ENCODE peak calls at places on chromosomes 4 and X, in five cellular contexts. One of them, this sample, is unnamed.

GRCh38 chr4:15753786-15754185 is 24.3 kb upstream of the CD38 start:
- DNase-seq in stomach: no peak
- DNase-seq in breast epithelium: no peak
- DNase-seq in GM23338: no peak
- DNase-seq in suprapubic skin: no peak
- DNase-seq in this sample: no peak

GRCh38 chr4:143386812-143387211 is 50.1 kb downstream of the GAB1 start:
- DNase-seq in GM23338: peak; percentile 25
- DNase-seq in suprapubic skin: no peak
- DNase-seq in breast epithelium: no peak
- DNase-seq in stomach: no peak
- DNase-seq in this sample: no peak

GRCh38 chrX:124895947-124896346 is 423.7 kb upstream of the TEX13C start:
- DNase-seq in suprapubic skin: no peak
- DNase-seq in breast epithelium: no peak
- DNase-seq in GM23338: no peak
- DNase-seq in stomach: no peak
- DNase-seq in this sample: no peak

GRCh38 chrX:134542485-134542884 is 82.5 kb downstream of the HPRT1 start:
- DNase-seq in suprapubic skin: no peak
- DNase-seq in breast epithelium: no peak
- DNase-seq in stomach: no peak
- DNase-seq in GM23338: peak; percentile 46
- DNase-seq in this sample: no peak

GRCh38 chr4:53100801-53101581 is 238.9 kb downstream of the RASL11B start:
- DNase-seq in suprapubic skin: no peak
- DNase-seq in stomach: no peak
- DNase-seq in breast epithelium: no peak
- DNase-seq in GM23338: no peak
- DNase-seq in this sample: no peak

GRCh38 chr4:41865981-41866798 is 69.0 kb upstream of the TMEM33 start:
- DNase-seq in breast epithelium: no peak
- DNase-seq in suprapubic skin: no peak
- DNase-seq in stomach: no peak
- DNase-seq in GM23338: peak; percentile 58
- DNase-seq in this sample: no peak

GRCh38 chr4:183688216-183688615 is 29.1 kb downstream of the TRAPPC11 start:
- DNase-seq in suprapubic skin: no peak
- DNase-seq in stomach: no peak
- DNase-seq in GM23338: no peak
- DNase-seq in breast epithelium: no peak
- DNase-seq in this sample: no peak

GRCh38 chrX:119015407-119016242 is 41.2 kb downstream of the LONRF3 start:
- DNase-seq in suprapubic skin: peak; percentile 68
- DNase-seq in GM23338: no peak
- DNase-seq in stomach: peak; percentile 43
- DNase-seq in breast epithelium: peak; percentile 48
- DNase-seq in this sample: no peak

GRCh38 chrX:22378296-22378695 is 105.6 kb downstream of the CBLL2 start:
- DNase-seq in suprapubic skin: no peak
- DNase-seq in GM23338: no peak
- DNase-seq in breast epithelium: no peak
- DNase-seq in stomach: no peak
- DNase-seq in this sample: no peak

GRCh38 chr4:95095352-95095974 is 337.7 kb downstream of the BMPR1B start:
- DNase-seq in breast epithelium: no peak
- DNase-seq in suprapubic skin: no peak
- DNase-seq in GM23338: peak; percentile 44
- DNase-seq in stomach: no peak
- DNase-seq in this sample: peak; percentile 24

GRCh38 chrX:150870487-150871340 is 27.8 kb downstream of the CD99L2 start:
- DNase-seq in GM23338: no peak
- DNase-seq in suprapubic skin: no peak
- DNase-seq in breast epithelium: no peak
- DNase-seq in stomach: no peak
- DNase-seq in this sample: no peak

GRCh38 chrX:65712005-65712861 is 44.8 kb downstream of the MSN start:
- DNase-seq in suprapubic skin: no peak
- DNase-seq in GM23338: no peak
- DNase-seq in breast epithelium: no peak
- DNase-seq in stomach: no peak
- DNase-seq in this sample: no peak

GRCh38 chr4:67103001-67103737 is 442.1 kb downstream of the CENPC start:
- DNase-seq in suprapubic skin: no peak
- DNase-seq in stomach: no peak
- DNase-seq in breast epithelium: no peak
- DNase-seq in GM23338: no peak
- DNase-seq in this sample: no peak

GRCh38 chrX:54807524-54808108 is at the start of gene MAGED2:
- DNase-seq in suprapubic skin: no peak
- DNase-seq in stomach: no peak
- DNase-seq in GM23338: peak; percentile 56
- DNase-seq in breast epithelium: no peak
- DNase-seq in this sample: no peak

GRCh38 chrX:3545901-3546300 is 167.5 kb downstream of the PRKX start:
- DNase-seq in stomach: no peak
- DNase-seq in breast epithelium: peak; percentile 35
- DNase-seq in suprapubic skin: no peak
- DNase-seq in GM23338: no peak
- DNase-seq in this sample: no peak

GRCh38 chrX:133045986-133046385 is 50.9 kb downstream of the USP26 start:
- DNase-seq in stomach: no peak
- DNase-seq in GM23338: peak; percentile 51
- DNase-seq in suprapubic skin: no peak
- DNase-seq in breast epithelium: no peak
- DNase-seq in this sample: peak; percentile 1

GRCh38 chrX:70455366-70456202 is 10.9 kb downstream of the DLG3 start:
- DNase-seq in suprapubic skin: no peak
- DNase-seq in GM23338: peak; percentile 65
- DNase-seq in stomach: no peak
- DNase-seq in breast epithelium: no peak
- DNase-seq in this sample: no peak

GRCh38 chr4:55939437-55939836 is 9.3 kb upstream of the CEP135 start:
- DNase-seq in stomach: no peak
- DNase-seq in GM23338: no peak
- DNase-seq in breast epithelium: no peak
- DNase-seq in suprapubic skin: no peak
- DNase-seq in this sample: no peak

GRCh38 chrX:10203617-10204016 is 46.8 kb downstream of the CLCN4 start:
- DNase-seq in GM23338: no peak
- DNase-seq in stomach: no peak
- DNase-seq in breast epithelium: no peak
- DNase-seq in suprapubic skin: no peak
- DNase-seq in this sample: no peak

GRCh38 chrX:76915836-76916235 is 488.3 kb downstream of the MAGEE1 start:
- DNase-seq in breast epithelium: no peak
- DNase-seq in suprapubic skin: no peak
- DNase-seq in stomach: no peak
- DNase-seq in GM23338: no peak
- DNase-seq in this sample: no peak

GRCh38 chr4:153573881-153574807 is 108.0 kb downstream of the TMEM131L start:
- DNase-seq in stomach: peak; percentile 67
- DNase-seq in GM23338: no peak
- DNase-seq in suprapubic skin: no peak
- DNase-seq in breast epithelium: peak; percentile 60
- DNase-seq in this sample: peak; percentile 84
- TF ChIP-seq POLR2AphosphoS5 in stomach: peak; percentile 60
- TF ChIP-seq POLR2AphosphoS5 in GM23338: no peak
- TF ChIP-seq POLR2AphosphoS5 in suprapubic skin: no peak
- TF ChIP-seq POLR2AphosphoS5 in breast epithelium: no peak
- TF ChIP-seq POLR2AphosphoS5 in this sample: peak; percentile 34

GRCh38 chrX:48957477-48957826 is at the start of gene OTUD5:
- DNase-seq in GM23338: peak; percentile 70
- DNase-seq in breast epithelium: no peak
- DNase-seq in stomach: no peak
- DNase-seq in suprapubic skin: peak; percentile 78
- DNase-seq in this sample: no peak

GRCh38 chrX:48956728-48957414 is 536 bp downstream of the OTUD5 start:
- DNase-seq in stomach: peak; percentile 41
- DNase-seq in breast epithelium: no peak
- DNase-seq in GM23338: no peak
- DNase-seq in suprapubic skin: peak; percentile 74
- DNase-seq in this sample: no peak

GRCh38 chrX:48960291-48960690 is 2.9 kb upstream of the OTUD5 start:
- DNase-seq in GM23338: no peak
- DNase-seq in suprapubic skin: no peak
- DNase-seq in stomach: no peak
- DNase-seq in breast epithelium: no peak
- DNase-seq in this sample: no peak

GRCh38 chrX:48958635-48959094 is 1.3 kb upstream of the OTUD5 start:
- DNase-seq in GM23338: peak; percentile 10
- DNase-seq in breast epithelium: peak; percentile 21
- DNase-seq in suprapubic skin: peak; percentile 73
- DNase-seq in stomach: peak; percentile 32
- DNase-seq in this sample: no peak

DNA sequence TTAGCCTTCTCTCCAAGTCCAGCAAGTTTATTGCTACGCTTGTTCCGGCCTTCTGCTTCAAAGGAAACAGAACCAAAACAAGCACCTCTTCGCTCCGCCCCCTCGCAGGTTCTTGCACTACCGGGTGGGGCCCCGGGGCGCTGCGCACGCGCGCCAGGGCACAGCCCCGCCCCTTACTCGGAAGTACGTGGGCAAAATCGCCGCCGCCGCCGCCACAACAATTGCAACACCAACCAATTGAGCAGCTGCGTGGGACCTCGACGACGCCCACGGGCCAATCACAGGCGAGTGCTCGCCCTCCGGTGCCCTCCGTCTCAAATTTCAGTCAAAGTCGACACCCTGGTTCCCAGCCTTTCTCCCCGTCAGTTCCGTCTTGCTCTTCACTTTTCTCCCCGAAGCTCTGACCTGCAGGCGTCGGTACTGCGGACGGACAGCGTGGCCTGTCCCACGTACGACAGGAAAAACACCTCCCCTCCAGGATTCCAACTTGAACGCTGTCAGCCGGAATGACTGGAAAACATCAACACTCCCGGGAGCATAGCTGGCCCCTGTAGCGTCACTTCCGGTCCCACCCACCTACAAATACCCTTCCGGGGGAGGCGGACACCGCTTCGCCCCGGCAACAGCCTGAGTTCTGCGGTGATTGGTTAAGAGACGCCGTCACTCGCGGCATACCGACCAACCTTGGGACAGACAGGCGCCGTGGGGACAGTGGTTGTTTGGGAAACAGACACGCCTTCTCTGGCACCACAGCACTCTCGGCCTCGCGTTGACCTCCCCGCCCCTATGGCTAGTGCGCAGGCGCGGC is 624 bp upstream of the OTUD5 start:
- DNase-seq in GM23338: peak; percentile 94
- DNase-seq in breast epithelium: peak; percentile 98
- DNase-seq in stomach: peak; percentile 95
- DNase-seq in suprapubic skin: peak; percentile 97
- DNase-seq in this sample: peak; percentile 86
- TF ChIP-seq POLR2AphosphoS5 in GM23338: peak; percentile 24
- TF ChIP-seq POLR2AphosphoS5 in breast epithelium: peak; percentile 95
- TF ChIP-seq POLR2AphosphoS5 in stomach: peak; percentile 80
- TF ChIP-seq POLR2AphosphoS5 in suprapubic skin: peak; percentile 63
- TF ChIP-seq POLR2AphosphoS5 in this sample: no peak

GRCh38 chr4:13411942-13412341 is 72.2 kb downstream of the RAB28 start:
- DNase-seq in suprapubic skin: no peak
- DNase-seq in stomach: no peak
- DNase-seq in GM23338: no peak
- DNase-seq in breast epithelium: no peak
- DNase-seq in this sample: no peak
- TF ChIP-seq POLR2AphosphoS5 in suprapubic skin: no peak
- TF ChIP-seq POLR2AphosphoS5 in stomach: no peak
- TF ChIP-seq POLR2AphosphoS5 in GM23338: no peak
- TF ChIP-seq POLR2AphosphoS5 in breast epithelium: no peak
- TF ChIP-seq POLR2AphosphoS5 in this sample: no peak

GRCh38 chr4:172177382-172177781 is 364.2 kb downstream of the GALNTL6 start:
- DNase-seq in GM23338: no peak
- DNase-seq in stomach: no peak
- DNase-seq in breast epithelium: no peak
- DNase-seq in suprapubic skin: no peak
- DNase-seq in this sample: no peak
- TF ChIP-seq POLR2AphosphoS5 in GM23338: no peak
- TF ChIP-seq POLR2AphosphoS5 in stomach: no peak
- TF ChIP-seq POLR2AphosphoS5 in breast epithelium: no peak
- TF ChIP-seq POLR2AphosphoS5 in suprapubic skin: no peak
- TF ChIP-seq POLR2AphosphoS5 in this sample: no peak

GRCh38 chr4:114250439-114250891 is 271.0 kb upstream of the ARSJ start:
- DNase-seq in suprapubic skin: no peak
- DNase-seq in breast epithelium: no peak
- DNase-seq in stomach: no peak
- DNase-seq in GM23338: no peak
- DNase-seq in this sample: no peak
- TF ChIP-seq POLR2AphosphoS5 in suprapubic skin: no peak
- TF ChIP-seq POLR2AphosphoS5 in breast epithelium: no peak
- TF ChIP-seq POLR2AphosphoS5 in stomach: no peak
- TF ChIP-seq POLR2AphosphoS5 in GM23338: no peak
- TF ChIP-seq POLR2AphosphoS5 in this sample: no peak

DNA sequence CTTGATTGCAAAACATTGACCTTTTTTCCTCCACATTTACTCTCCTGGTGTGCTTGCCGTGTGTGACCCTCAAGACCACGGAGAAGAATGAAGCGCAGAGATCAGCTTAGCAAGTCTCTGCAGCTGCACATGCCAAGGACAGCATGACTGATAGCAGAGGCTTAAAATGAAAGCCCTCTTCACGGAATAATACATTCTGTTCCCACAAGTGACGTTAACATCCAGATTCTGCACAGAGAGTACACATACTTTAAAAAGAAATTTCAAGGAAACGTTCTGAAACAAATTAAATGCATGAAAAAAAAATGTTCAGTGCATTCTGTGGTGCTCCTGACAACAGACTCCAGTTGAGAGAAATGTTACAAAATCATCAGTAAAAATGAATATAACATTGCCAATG is 60.9 kb downstream of the SLC7A11 start:
- DNase-seq in stomach: no peak
- DNase-seq in GM23338: no peak
- DNase-seq in breast epithelium: no peak
- DNase-seq in suprapubic skin: no peak
- DNase-seq in this sample: no peak
- TF ChIP-seq POLR2AphosphoS5 in stomach: peak; percentile 71
- TF ChIP-seq POLR2AphosphoS5 in GM23338: no peak
- TF ChIP-seq POLR2AphosphoS5 in breast epithelium: no peak
- TF ChIP-seq POLR2AphosphoS5 in suprapubic skin: no peak
- TF ChIP-seq POLR2AphosphoS5 in this sample: no peak